ENCODE peak calls at places on chromosomes 2 and 18, in six cellular contexts. E is H9, Y is coronary artery, B is foreskin fibroblast, Q is fibroblast of lung, T is cardiac muscle cell. S is an unnamed sample.

GRCh38 chr2:121336528-121337294 is 51.7 kb upstream of the TFCP2L1 start:
- DNase-seq in T (no peak), B (no peak), Q (no peak), Y (peak), E (no peak), S (no peak)

GRCh38 chr2:120914839-120915521 is 179.3 kb downstream of the GLI2 start:
- DNase-seq in T (peak), Y (peak), B (peak), Q (peak), E (no peak), S (peak)

GRCh38 chr2:123808243-123808642 is 216.8 kb upstream of the CNTNAP5 start:
- DNase-seq in Y (no peak), T (no peak), Q (no peak), E (peak), B (no peak), S (no peak)

GRCh38 chr18:21664069-21664468 is 40.5 kb downstream of the ABHD3 start:
- DNase-seq in E (no peak), B (no peak), Q (no peak), Y (no peak), T (no peak), S (no peak)

GRCh38 chr18:9534844-9535243 is 59.5 kb downstream of the RALBP1 start:
- DNase-seq in Q (no peak), T (no peak), Y (no peak), B (no peak), E (no peak), S (no peak)

GRCh38 chr2:202090530-202090929 is 17.5 kb downstream of the KIAA2012 start:
- DNase-seq in Q (no peak), Y (no peak), T (no peak), B (no peak), E (no peak), S (no peak)

GRCh38 chr2:10985260-10985659 is 73.5 kb downstream of the KCNF1 start:
- DNase-seq in B (peak), E (no peak), Y (no peak), Q (no peak), T (no peak), S (peak)

GRCh38 chr18:23916338-23916737 is 98.2 kb upstream of the TTC39C start:
- DNase-seq in B (peak), T (no peak), Q (no peak), E (no peak), Y (no peak), S (no peak)

GRCh38 chr2:19176977-19177376 is 181.4 kb downstream of the OSR1 start:
- DNase-seq in B (peak), T (no peak), Q (peak), Y (no peak), E (no peak), S (peak)

GRCh38 chr2:206154197-206154596 is 5.0 kb downstream of the NDUFS1 start:
- DNase-seq in Y (no peak), Q (no peak), T (peak), B (no peak), E (no peak), S (peak)

GRCh38 chr2:210502997-210503621 is 26.6 kb upstream of the LANCL1 start:
- DNase-seq in B (peak), T (peak), Y (no peak), E (peak), Q (peak), S (peak)

GRCh38 chr2:230877131-230877736 is 12.5 kb downstream of the ITM2C start:
- DNase-seq in Y (peak), Q (no peak), B (no peak), T (no peak), E (peak), S (no peak)

GRCh38 chr2:237685408-237685807 is 58.0 kb downstream of the LRRFIP1 start:
- DNase-seq in Q (no peak), T (no peak), Y (no peak), B (peak), E (peak), S (peak)
- TF ChIP-seq CTCF in Q (peak), T (peak), Y (no peak), B (peak), E (peak), S (peak)

GRCh38 chr2:111072220-111072871 is 48.4 kb upstream of the BCL2L11 start:
- DNase-seq in B (peak), Q (peak), T (peak), Y (no peak), E (no peak), S (peak)

GRCh38 chr2:111066062-111066593 is 54.6 kb upstream of the BCL2L11 start:
- DNase-seq in Q (no peak), Y (no peak), T (no peak), B (no peak), E (no peak), S (no peak)

GRCh38 chr2:111068435-111069058 is 52.2 kb upstream of the BCL2L11 start:
- DNase-seq in T (no peak), Y (no peak), Q (no peak), B (no peak), E (peak), S (peak)

GRCh38 chr2:111071480-111072143 is 49.1 kb upstream of the BCL2L11 start:
- DNase-seq in Y (no peak), E (no peak), T (peak), Q (peak), B (peak), S (peak)

DNA sequence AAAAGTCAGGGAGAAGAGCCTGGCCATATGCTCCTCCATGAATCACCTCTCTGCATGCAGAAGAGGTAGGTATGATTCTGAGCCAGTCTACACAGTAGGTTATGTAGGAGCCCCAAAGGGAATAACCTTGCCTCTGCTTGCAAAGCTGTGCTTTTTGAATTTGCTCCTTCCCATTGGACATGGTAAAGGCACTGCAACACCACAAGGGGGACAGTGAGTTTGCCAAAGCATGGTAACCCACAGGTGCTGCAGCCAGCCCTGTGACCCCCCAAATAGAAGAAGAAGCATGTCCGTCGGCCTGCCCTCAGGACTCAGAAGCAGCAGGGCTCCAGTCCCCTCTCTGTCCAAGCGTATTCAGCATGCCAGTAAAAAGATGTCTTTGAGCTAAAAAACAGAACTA is 51.0 kb upstream of the BCL2L11 start:
- DNase-seq in B (no peak), Y (no peak), T (no peak), E (no peak), Q (no peak), S (no peak)
- TF ChIP-seq CTCF in B (no peak), Y (no peak), T (peak), E (peak), Q (peak), S (peak)

DNA sequence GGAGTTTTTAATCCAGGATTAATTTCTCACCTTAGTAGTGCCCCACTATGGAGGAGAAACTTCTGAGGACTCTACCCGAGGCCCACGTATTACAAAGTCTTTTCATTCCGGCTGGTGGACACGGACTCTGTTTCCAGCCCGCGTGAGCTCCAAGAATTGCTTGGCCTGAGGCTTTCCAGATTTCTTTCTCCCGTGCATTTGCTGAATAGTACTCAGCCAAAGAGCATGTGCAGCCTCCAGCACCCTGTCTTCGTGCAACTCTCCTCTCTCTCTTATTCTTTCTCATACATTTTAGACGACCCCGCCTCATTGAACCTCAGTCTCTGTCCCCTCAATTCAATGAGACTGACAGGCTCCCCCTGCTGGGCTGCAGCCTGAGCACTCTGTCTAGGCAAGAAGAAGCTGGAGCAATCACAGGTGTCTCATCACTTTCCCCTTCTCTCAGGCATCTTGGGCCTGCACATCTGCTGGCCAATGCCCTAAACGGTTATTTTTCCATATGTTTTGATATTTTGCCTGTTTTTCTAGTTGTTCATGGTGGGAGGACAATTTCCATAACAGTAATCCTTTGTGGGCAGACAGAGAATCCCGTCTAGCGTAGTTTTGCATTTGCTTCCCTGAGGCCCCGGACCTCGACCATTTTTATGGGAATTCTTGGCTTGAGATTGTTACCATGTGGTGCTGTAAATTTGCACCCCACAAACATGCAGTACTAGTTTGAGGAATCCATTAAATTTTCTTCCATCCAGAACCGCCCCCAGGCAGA is 50.0 kb upstream of the LPIN2 start:
- DNase-seq in T (peak), Y (no peak), B (peak), Q (no peak), E (peak), S (peak)
- TF ChIP-seq CTCF in T (peak), Y (peak), B (peak), Q (peak), E (peak), S (peak)

GRCh38 chr2:7083580-7084509 is 166.6 kb downstream of the RNF144A start:
- DNase-seq in B (peak), E (peak), T (peak), Q (peak), Y (no peak), S (peak)
- TF ChIP-seq CTCF in B (peak), E (peak), T (peak), Q (peak), Y (no peak), S (peak)

GRCh38 chr2:66013456-66013855 is 421.5 kb upstream of the MEIS1 start:
- DNase-seq in Q (no peak), Y (no peak), E (no peak), B (peak), T (peak), S (no peak)
- TF ChIP-seq CTCF in Q (peak), Y (no peak), E (peak), B (no peak), T (no peak), S (peak)

GRCh38 chr2:31327505-31327904 is 87.0 kb downstream of the XDH start:
- DNase-seq in E (no peak), Y (no peak), Q (no peak), B (no peak), T (no peak), S (no peak)

GRCh38 chr2:31331156-31331555 is 83.4 kb downstream of the XDH start:
- DNase-seq in Q (no peak), B (no peak), E (no peak), T (no peak), Y (no peak), S (no peak)

GRCh38 chr2:31332521-31332920 is 82.0 kb downstream of the XDH start:
- DNase-seq in Y (no peak), T (no peak), B (no peak), E (no peak), Q (no peak), S (no peak)

GRCh38 chr2:31333046-31333445 is 81.5 kb downstream of the XDH start:
- DNase-seq in T (no peak), E (no peak), B (no peak), Q (no peak), Y (no peak), S (no peak)

DNA sequence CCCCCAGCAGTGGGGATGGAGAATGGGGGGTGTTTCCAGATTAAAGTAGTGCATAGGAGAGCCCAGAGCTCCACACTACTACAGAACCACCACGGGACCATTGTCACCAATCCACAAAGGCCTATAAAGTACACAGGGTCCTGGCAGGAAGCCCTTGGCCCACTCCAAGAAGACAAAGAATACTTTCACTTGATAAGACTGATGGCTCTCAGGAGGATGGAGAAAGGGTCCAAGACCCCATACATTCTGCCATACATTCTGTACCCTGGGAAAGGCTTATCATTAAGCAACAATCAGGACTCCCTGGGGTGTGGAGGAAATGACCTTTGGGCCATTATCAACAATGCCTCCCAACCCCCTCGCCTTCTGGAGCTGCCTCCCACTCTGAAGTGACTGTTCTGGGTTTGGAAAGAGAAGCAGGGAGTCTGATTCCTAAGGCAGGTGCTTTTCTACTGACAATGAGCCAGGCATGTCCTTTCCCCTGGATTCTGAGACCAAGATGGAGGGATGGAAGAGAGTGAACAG is 85.4 kb downstream of the XDH start:
- DNase-seq in T (no peak), E (no peak), Q (no peak), Y (no peak), B (no peak), S (no peak)
- TF ChIP-seq CTCF in T (no peak), E (no peak), Q (no peak), Y (no peak), B (no peak), S (no peak)

DNA sequence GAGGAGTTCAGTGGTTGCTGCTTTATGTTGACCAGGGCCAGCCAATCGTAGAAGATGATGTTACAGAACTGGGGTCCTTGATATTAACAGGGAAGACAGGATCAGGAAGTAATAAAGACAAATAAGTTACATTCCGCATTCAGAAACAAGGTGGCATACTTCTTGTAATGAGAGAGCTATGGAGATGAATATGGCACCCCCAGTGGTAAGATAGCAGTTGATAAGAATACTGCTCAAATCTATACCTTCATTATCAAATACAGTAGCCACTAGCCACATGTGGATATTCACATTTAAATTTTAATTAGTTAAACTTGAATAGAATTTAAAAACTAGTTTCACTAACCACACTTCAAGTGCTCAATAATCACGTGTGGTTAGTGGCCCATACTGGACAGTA is 290.4 kb upstream of the RBMS1 start:
- DNase-seq in Q (no peak), E (no peak), Y (no peak), B (peak), T (no peak), S (no peak)
- TF ChIP-seq CTCF in Q (peak), E (peak), Y (no peak), B (no peak), T (no peak), S (peak)

DNA sequence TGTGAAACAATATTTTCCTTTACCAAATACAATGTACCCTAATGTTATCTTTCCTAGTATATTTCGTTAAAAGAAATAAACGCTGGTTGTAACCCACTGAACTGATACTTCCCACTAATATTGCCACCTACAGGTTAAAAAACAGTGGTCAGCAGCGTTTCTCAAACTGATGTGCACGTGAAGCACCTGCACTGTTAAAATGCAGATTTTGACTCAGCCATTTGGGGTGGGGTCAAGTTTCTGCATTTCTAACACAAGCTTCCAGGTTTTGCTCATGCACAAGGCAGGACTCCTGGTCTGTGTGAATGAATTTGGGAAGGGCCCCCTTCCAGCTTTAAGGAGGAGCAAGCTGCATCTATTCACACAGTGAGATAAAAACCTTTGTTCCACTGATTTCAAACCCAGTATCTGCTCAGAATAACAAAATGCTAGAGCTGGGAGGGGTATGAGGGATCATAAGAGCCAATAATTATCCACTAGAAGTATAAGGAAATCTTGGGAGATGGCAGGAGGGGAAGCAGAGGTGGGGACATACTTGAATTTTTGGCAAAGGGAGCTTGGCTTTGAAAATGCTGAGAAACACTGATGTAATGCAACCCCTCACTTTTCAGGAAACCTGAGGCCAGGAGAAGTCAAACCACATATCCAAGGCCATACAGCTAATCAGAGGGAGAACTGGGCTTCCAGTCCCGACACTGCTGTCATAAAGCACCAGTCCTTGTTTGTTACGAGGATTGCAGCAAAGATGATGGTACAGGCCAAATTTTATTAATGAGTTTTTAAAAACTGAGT is 116.2 kb downstream of the RBMS1 start:
- DNase-seq in Y (no peak), B (no peak), Q (peak), E (no peak), T (peak), S (no peak)
- TF ChIP-seq CTCF in Y (no peak), B (peak), Q (peak), E (peak), T (no peak), S (no peak)

GRCh38 chr2:154455201-154455600 is 243.3 kb upstream of the KCNJ3 start:
- DNase-seq in E (no peak), Y (no peak), B (peak), Q (peak), T (peak), S (no peak)

GRCh38 chr2:154452471-154452870 is 246.0 kb upstream of the KCNJ3 start:
- DNase-seq in E (no peak), Q (no peak), T (no peak), B (no peak), Y (no peak), S (no peak)

GRCh38 chr2:154449951-154450658 is 248.4 kb upstream of the KCNJ3 start:
- DNase-seq in Y (no peak), Q (no peak), E (no peak), T (no peak), B (no peak), S (no peak)

GRCh38 chr2:154455871-154456270 is 242.6 kb upstream of the KCNJ3 start:
- DNase-seq in B (peak), T (peak), E (no peak), Q (no peak), Y (no peak), S (no peak)

GRCh38 chr2:154452906-154453493 is 245.5 kb upstream of the KCNJ3 start:
- DNase-seq in Q (no peak), B (peak), Y (no peak), E (no peak), T (peak), S (peak)
- TF ChIP-seq CTCF in Q (peak), B (peak), Y (peak), E (peak), T (peak), S (peak)

S was measured in epithelial cell of esophagus.